ENCODE peak calls at places on chromosomes 11 and 22, in four cellular contexts. One of them, this sample, is unnamed.

GRCh38 chr11:104620991-104621390 is 277.3 kb downstream of the CASP12 start:
- DNase-seq in NCI-H2081: no peak
- DNase-seq in HCT116: no peak
- DNase-seq in colonic mucosa: no peak
- DNase-seq in this sample: no peak

GRCh38 chr22:47583959-47584562 is 821.6 kb downstream of the TBC1D22A start:
- DNase-seq in NCI-H2081: no peak
- DNase-seq in colonic mucosa: no peak
- DNase-seq in HCT116: no peak
- DNase-seq in this sample: no peak

GRCh38 chr11:59943996-59944395 is 5.8 kb downstream of the OOSP1 start:
- DNase-seq in HCT116: no peak
- DNase-seq in NCI-H2081: no peak
- DNase-seq in colonic mucosa: no peak
- DNase-seq in this sample: no peak

GRCh38 chr11:12353534-12353933 is 23.8 kb upstream of the PARVA start:
- DNase-seq in NCI-H2081: no peak
- DNase-seq in HCT116: no peak
- DNase-seq in colonic mucosa: no peak
- DNase-seq in this sample: no peak

GRCh38 chr11:67486481-67487195 is 3.8 kb downstream of the AIP start:
- DNase-seq in HCT116: no peak
- DNase-seq in colonic mucosa: no peak
- DNase-seq in NCI-H2081: no peak
- DNase-seq in this sample: no peak

GRCh38 chr11:117842131-117842941 is 17.8 kb upstream of the FXYD2 start:
- DNase-seq in colonic mucosa: peak
- DNase-seq in NCI-H2081: no peak
- DNase-seq in HCT116: no peak
- DNase-seq in this sample: no peak

GRCh38 chr22:48494256-48494967 is 1333.3 kb downstream of the BRD1 start:
- DNase-seq in NCI-H2081: no peak
- DNase-seq in colonic mucosa: no peak
- DNase-seq in HCT116: no peak
- DNase-seq in this sample: no peak

GRCh38 chr22:21937041-21937820 is 15.4 kb downstream of the PPM1F start:
- DNase-seq in NCI-H2081: no peak
- DNase-seq in colonic mucosa: peak
- DNase-seq in HCT116: no peak
- DNase-seq in this sample: no peak

GRCh38 chr11:64570341-64570740 is 20.7 kb upstream of the SLC22A12 start:
- DNase-seq in colonic mucosa: no peak
- DNase-seq in NCI-H2081: no peak
- DNase-seq in HCT116: no peak
- DNase-seq in this sample: no peak

GRCh38 chr22:38971202-38971601 is 10.9 kb upstream of the APOBEC3B start:
- DNase-seq in colonic mucosa: no peak
- DNase-seq in NCI-H2081: no peak
- DNase-seq in HCT116: no peak
- DNase-seq in this sample: no peak

GRCh38 chr11:75820636-75821035 is 5.6 kb downstream of the UVRAG start:
- DNase-seq in colonic mucosa: no peak
- DNase-seq in HCT116: no peak
- DNase-seq in NCI-H2081: no peak
- DNase-seq in this sample: no peak

GRCh38 chr11:60957188-60957587 is 5.2 kb upstream of the SLC15A3 start:
- DNase-seq in HCT116: no peak
- DNase-seq in colonic mucosa: no peak
- DNase-seq in NCI-H2081: no peak
- DNase-seq in this sample: no peak

GRCh38 chr22:19827341-19828034 is 27.2 kb downstream of the GNB1L start:
- DNase-seq in NCI-H2081: no peak
- DNase-seq in colonic mucosa: no peak
- DNase-seq in HCT116: no peak
- DNase-seq in this sample: no peak

GRCh38 chr11:106507645-106508306 is 430.3 kb downstream of the AASDHPPT start:
- DNase-seq in NCI-H2081: no peak
- DNase-seq in HCT116: no peak
- DNase-seq in colonic mucosa: no peak
- DNase-seq in this sample: no peak

GRCh38 chr11:66705587-66706335 is 23.3 kb downstream of the SPTBN2 start:
- DNase-seq in NCI-H2081: no peak
- DNase-seq in colonic mucosa: no peak
- DNase-seq in HCT116: no peak
- DNase-seq in this sample: no peak

GRCh38 chr22:32680895-32681294 is 120.6 kb upstream of the TIMP3 start:
- DNase-seq in HCT116: no peak
- DNase-seq in NCI-H2081: no peak
- DNase-seq in colonic mucosa: no peak
- DNase-seq in this sample: no peak

GRCh38 chr11:106706355-106706754 is 311.9 kb downstream of the GUCY1A2 start:
- DNase-seq in HCT116: peak
- DNase-seq in NCI-H2081: no peak
- DNase-seq in colonic mucosa: no peak
- DNase-seq in this sample: peak

GRCh38 chr22:44139773-44140172 is 41.0 kb upstream of the PARVG start:
- DNase-seq in HCT116: no peak
- DNase-seq in colonic mucosa: no peak
- DNase-seq in NCI-H2081: no peak
- DNase-seq in this sample: no peak

GRCh38 chr11:92480519-92480918 is 255.9 kb downstream of the FAT3 start:
- DNase-seq in HCT116: no peak
- DNase-seq in colonic mucosa: no peak
- DNase-seq in NCI-H2081: no peak
- DNase-seq in this sample: no peak

GRCh38 chr11:108965602-108966001 is 300.7 kb downstream of the DDX10 start:
- DNase-seq in colonic mucosa: no peak
- DNase-seq in NCI-H2081: no peak
- DNase-seq in HCT116: no peak
- DNase-seq in this sample: peak